ENCODE peak calls at places on chromosomes 16 and 17, in eight cellular contexts. U is CD8-positive, alpha-beta memory T cell; Y is cardiac muscle cell; K is NCI-H1092 treated with DMSO at 0.1 percent for 48 hours; G is non-pigmented ciliary epithelial cell; X is left cardiac atrium; J is nephron progenitor cell; N is CD4-positive, alpha-beta T cell. B is an unnamed sample.

GRCh38 chr17:74682028-74682427 is 30.7 kb downstream of the CD300LF start:
- DNase-seq in G (no peak), U (no peak), J (no peak), K (no peak), Y (no peak), N (no peak), X (no peak), B (no peak)

GRCh38 chr17:58968662-58969061 is 138.0 kb downstream of the TRIM37 start:
- DNase-seq in K (no peak), J (no peak), G (no peak), U (no peak), X (no peak), Y (no peak), N (no peak), B (no peak)

GRCh38 chr16:26963109-26963508 is 103.6 kb upstream of the C16orf82 start:
- DNase-seq in G (no peak), N (no peak), Y (peak; percentile 4), U (no peak), J (peak; percentile 9), X (no peak), K (no peak), B (no peak)

GRCh38 chr17:7716901-7717755 is at the start of gene DNAH2:
- DNase-seq in G (peak; percentile 44), X (peak; percentile 82), J (peak; percentile 98), Y (peak; percentile 96), N (no peak), K (peak; percentile 88), U (no peak), B (peak; percentile 27)

GRCh38 chr17:80307994-80308671 is 47.5 kb downstream of the RNF213 start:
- DNase-seq in J (no peak), U (no peak), Y (no peak), G (no peak), K (no peak), N (no peak), X (no peak), B (no peak)

GRCh38 chr17:34610038-34610437 is 30.7 kb downstream of the TMEM132E start:
- DNase-seq in N (no peak), U (no peak), Y (no peak), K (no peak), J (no peak), G (no peak), X (no peak), B (no peak)

GRCh38 chr17:40025991-40026815 is 11.0 kb downstream of the CSF3 start:
- DNase-seq in G (no peak), Y (no peak), N (peak; percentile 51), U (peak; percentile 12), X (no peak), K (peak; percentile 66), J (no peak), B (no peak)

GRCh38 chr16:51952500-51952899 is 594.4 kb downstream of the TOX3 start:
- DNase-seq in Y (no peak), K (no peak), U (no peak), N (no peak), J (no peak), G (no peak), X (no peak), B (no peak)

GRCh38 chr16:70701036-70701435 is 15.2 kb upstream of the MTSS2 start:
- DNase-seq in U (no peak), Y (no peak), N (no peak), K (no peak), X (no peak), J (no peak), G (no peak), B (no peak)

GRCh38 chr17:51435171-51435552 is 174.8 kb downstream of the UTP18 start:
- DNase-seq in X (no peak), J (no peak), G (no peak), K (no peak), U (no peak), N (no peak), Y (no peak), B (no peak)

GRCh38 chr17:19641687-19642372 is 6.7 kb upstream of the ALDH3A2 start:
- DNase-seq in X (no peak), G (no peak), J (no peak), U (no peak), Y (no peak), N (no peak), K (peak; percentile 7), B (no peak)

GRCh38 chr17:16463341-16464000 is 28.5 kb downstream of the LRRC75A start:
- DNase-seq in Y (peak; percentile 42), X (peak; percentile 65), G (no peak), N (no peak), K (peak; percentile 66), J (no peak), U (no peak), B (no peak)

GRCh38 chr16:12971216-12971615 is 69.8 kb downstream of the SHISA9 start:
- DNase-seq in J (no peak), K (peak; percentile 92), N (no peak), G (peak; percentile 57), Y (no peak), U (no peak), X (peak; percentile 29), B (no peak)

GRCh38 chr17:50657627-50658026 is 22.9 kb downstream of the ABCC3 start:
- DNase-seq in X (no peak), Y (no peak), K (no peak), N (no peak), U (no peak), J (no peak), G (no peak), B (no peak)

GRCh38 chr17:66417300-66417719 is 114.9 kb downstream of the PRKCA start:
- DNase-seq in X (no peak), N (no peak), K (no peak), Y (no peak), G (no peak), J (no peak), U (no peak), B (no peak)

GRCh38 chr16:23359092-23359760 is 57.1 kb downstream of the SCNN1B start:
- DNase-seq in U (no peak), Y (no peak), K (no peak), G (no peak), J (no peak), N (no peak), X (no peak), B (no peak)

GRCh38 chr17:44071198-44071520 is 624 bp downstream of the G6PC3 start:
- DNase-seq in J (no peak), X (no peak), Y (no peak), U (no peak), N (no peak), G (peak; percentile 60), K (no peak), B (no peak)

GRCh38 chr16:11316331-11317015 is 28.8 kb upstream of the RMI2 start:
- DNase-seq in Y (no peak), U (no peak), K (no peak), G (no peak), J (peak; percentile 33), N (no peak), X (no peak), B (no peak)

GRCh38 chr17:10875411-10875810 is 37.5 kb upstream of the PIRT start:
- DNase-seq in J (peak; percentile 79), N (no peak), Y (peak; percentile 81), G (no peak), X (no peak), K (no peak), U (no peak), B (no peak)

GRCh38 chr17:75694536-75694935 is 26.7 kb upstream of the ITGB4 start:
- DNase-seq in J (no peak), Y (no peak), X (no peak), K (no peak), N (no peak), G (no peak), U (no peak), B (no peak)

GRCh38 chr16:87369796-87370719 is 13.5 kb downstream of the FBXO31 start:
- DNase-seq in K (no peak), U (no peak), Y (no peak), X (no peak), N (no peak), G (no peak), J (no peak), B (no peak)

GRCh38 chr17:18016426-18016825 is 22.5 kb downstream of the ATPAF2 start:
- DNase-seq in N (no peak), X (no peak), U (no peak), G (no peak), K (no peak), Y (no peak), J (no peak), B (no peak)

GRCh38 chr17:5772720-5773119 is 188.4 kb upstream of the NLRP1 start:
- DNase-seq in K (no peak), U (no peak), X (peak; percentile 64), J (no peak), N (no peak), G (no peak), Y (no peak), B (no peak)

GRCh38 chr17:61409301-61410099 is 9.9 kb downstream of the TBX2 start:
- DNase-seq in N (no peak), Y (peak; percentile 86), J (peak; percentile 79), U (peak; percentile 31), K (no peak), X (no peak), G (no peak), B (no peak)

GRCh38 chr16:11964761-11965539 is at the start of gene TNFRSF17:
- DNase-seq in G (no peak), K (no peak), J (no peak), N (no peak), U (no peak), Y (no peak), X (no peak), B (no peak)

GRCh38 chr17:79126139-79126538 is 51.5 kb downstream of the ENGASE start:
- DNase-seq in N (no peak), U (no peak), Y (no peak), G (no peak), K (peak; percentile 5), X (no peak), J (no peak), B (no peak)

GRCh38 chr17:9531080-9531479 is 44.5 kb downstream of the STX8 start:
- DNase-seq in X (no peak), K (no peak), J (no peak), U (no peak), Y (no peak), N (no peak), G (no peak), B (no peak)

GRCh38 chr17:5581655-5582054 is 2.7 kb downstream of the NLRP1 start:
- DNase-seq in U (no peak), N (no peak), K (no peak), X (no peak), Y (no peak), G (no peak), J (no peak), B (no peak)

B was measured in epithelial cell of prostate.